ENCODE peak calls at places on chromosomes 16 and 17, in eight cellular contexts. J is NCI-H1105 treated with DMSO at 0.1 percent for 48 hours; H is GF-D8; R is globus pallidus; L is SHP77 treated with DMSO at 0.1 percent for 48 hours; Q is astrocyte of the spinal cord; M is effector CD4-positive, alpha-beta T cell; K is CD8-positive, alpha-beta memory T cell. A is an unnamed sample.

GRCh38 chr17:75983501-75984181 is 4.6 kb downstream of the TEN1 start:
- DNase-seq in J (no peak), H (peak), R (no peak), L (no peak), Q (no peak), M (no peak), K (no peak), A (no peak)

GRCh38 chr16:13178318-13178717 is 276.9 kb downstream of the SHISA9 start:
- DNase-seq in J (no peak), H (no peak), R (no peak), L (no peak), Q (no peak), M (no peak), K (no peak), A (no peak)

GRCh38 chr17:80618304-80618703 is 73.7 kb downstream of the RPTOR start:
- DNase-seq in J (no peak), H (no peak), R (no peak), L (no peak), Q (no peak), M (no peak), K (no peak), A (no peak)

GRCh38 chr17:4381690-4382671 is 15.5 kb upstream of the UBE2G1 start:
- DNase-seq in J (no peak), H (no peak), R (no peak), L (no peak), Q (no peak), M (no peak), K (no peak), A (no peak)

GRCh38 chr16:2142942-2143868 is 5.2 kb upstream of the RAB26 start:
- DNase-seq in J (no peak), H (no peak), R (no peak), L (no peak), Q (no peak), M (no peak), K (no peak), A (no peak)

GRCh38 chr17:77285594-77286390 is 145.0 kb downstream of the SEC14L1 start:
- DNase-seq in J (peak), H (peak), R (no peak), L (no peak), Q (peak), M (no peak), K (no peak), A (no peak)

GRCh38 chr16:67449328-67449727 is 18.4 kb downstream of the HSD11B2 start:
- DNase-seq in J (no peak), H (no peak), R (no peak), L (peak), Q (no peak), M (no peak), K (no peak), A (no peak)

GRCh38 chr16:49440156-49441065 is 66.8 kb downstream of the C16orf78 start:
- DNase-seq in J (no peak), H (no peak), R (no peak), L (no peak), Q (no peak), M (no peak), K (no peak), A (no peak)

GRCh38 chr16:57667526-57668258 is 414 bp upstream of the ADGRG3 start:
- DNase-seq in J (no peak), H (peak), R (no peak), L (no peak), Q (peak), M (no peak), K (no peak), A (no peak)

GRCh38 chr17:73546770-73547345 is 97.4 kb downstream of the SDK2 start:
- DNase-seq in J (no peak), H (peak), R (no peak), L (no peak), Q (no peak), M (no peak), K (peak), A (peak)

GRCh38 chr16:1981972-1982574 is 804 bp upstream of the NOXO1 start:
- DNase-seq in J (no peak), H (no peak), R (peak), L (no peak), Q (no peak), M (no peak), K (no peak), A (no peak)

GRCh38 chr17:45973099-45973838 is 25.8 kb upstream of the STH start:
- DNase-seq in J (no peak), H (no peak), R (no peak), L (no peak), Q (no peak), M (no peak), K (no peak), A (no peak)